ENCODE peak calls at places on chromosomes 13 and 19, in seven cellular contexts. One of them, this sample, is unnamed.

GRCh38 chr13:46905249-46905648 is 8.4 kb upstream of the HTR2A start:
- DNase-seq in breast epithelium: no peak
- DNase-seq in stomach: no peak
- DNase-seq in heart left ventricle: no peak
- DNase-seq in ascending aorta: no peak
- DNase-seq in fibroblast of lung: no peak
- DNase-seq in IMR-90: peak; percentile 26
- DNase-seq in this sample: no peak

GRCh38 chr13:62085832-62086231 is 670.2 kb upstream of the PCDH20 start:
- DNase-seq in breast epithelium: no peak
- DNase-seq in stomach: no peak
- DNase-seq in heart left ventricle: no peak
- DNase-seq in ascending aorta: no peak
- DNase-seq in fibroblast of lung: no peak
- DNase-seq in IMR-90: no peak
- DNase-seq in this sample: no peak

GRCh38 chr13:22196777-22197176 is 525.9 kb downstream of the FGF9 start:
- DNase-seq in breast epithelium: no peak
- DNase-seq in stomach: no peak
- DNase-seq in heart left ventricle: no peak
- DNase-seq in ascending aorta: no peak
- DNase-seq in fibroblast of lung: no peak
- DNase-seq in IMR-90: no peak
- DNase-seq in this sample: no peak

GRCh38 chr13:110108348-110109139 is 198.4 kb downstream of the COL4A1 start:
- DNase-seq in breast epithelium: peak; percentile 74
- DNase-seq in stomach: peak; percentile 76
- DNase-seq in heart left ventricle: peak; percentile 78
- DNase-seq in ascending aorta: peak; percentile 88
- DNase-seq in fibroblast of lung: peak; percentile 86
- DNase-seq in IMR-90: peak; percentile 88
- DNase-seq in this sample: peak; percentile 73

GRCh38 chr13:94952787-94953186 is 240.4 kb upstream of the SOX21 start:
- DNase-seq in breast epithelium: no peak
- DNase-seq in stomach: no peak
- DNase-seq in heart left ventricle: no peak
- DNase-seq in ascending aorta: no peak
- DNase-seq in fibroblast of lung: no peak
- DNase-seq in IMR-90: no peak
- DNase-seq in this sample: no peak

GRCh38 chr19:44737238-44738160 is 11.0 kb upstream of the BCL3 start:
- DNase-seq in breast epithelium: no peak
- DNase-seq in stomach: no peak
- DNase-seq in heart left ventricle: no peak
- DNase-seq in ascending aorta: peak; percentile 60
- DNase-seq in fibroblast of lung: peak; percentile 84
- DNase-seq in IMR-90: peak; percentile 55
- DNase-seq in this sample: no peak

GRCh38 chr19:1255186-1256161 is 7.1 kb downstream of the MIDN start:
- DNase-seq in breast epithelium: no peak
- DNase-seq in stomach: no peak
- DNase-seq in heart left ventricle: no peak
- DNase-seq in ascending aorta: no peak
- DNase-seq in fibroblast of lung: no peak
- DNase-seq in IMR-90: no peak
- DNase-seq in this sample: no peak

GRCh38 chr19:1065606-1066109 is 1.3 kb upstream of the ARHGAP45 start:
- DNase-seq in breast epithelium: no peak
- DNase-seq in stomach: no peak
- DNase-seq in heart left ventricle: no peak
- DNase-seq in ascending aorta: no peak
- DNase-seq in fibroblast of lung: no peak
- DNase-seq in IMR-90: no peak
- DNase-seq in this sample: no peak

GRCh38 chr19:17333611-17334413 is 843 bp downstream of the ANO8 start:
- DNase-seq in breast epithelium: no peak
- DNase-seq in stomach: peak; percentile 64
- DNase-seq in heart left ventricle: no peak
- DNase-seq in ascending aorta: no peak
- DNase-seq in fibroblast of lung: peak; percentile 85
- DNase-seq in IMR-90: peak; percentile 80
- DNase-seq in this sample: peak; percentile 33

GRCh38 chr19:6737873-6738725 is 719 bp upstream of the GPR108 start:
- DNase-seq in breast epithelium: peak; percentile 82
- DNase-seq in stomach: peak; percentile 99
- DNase-seq in heart left ventricle: peak; percentile 82
- DNase-seq in ascending aorta: peak; percentile 87
- DNase-seq in fibroblast of lung: peak; percentile 76
- DNase-seq in IMR-90: peak; percentile 80
- DNase-seq in this sample: peak; percentile 51
- H3K4me3 ChIP-seq in breast epithelium: peak overlapping the region; percentile 26
- H3K4me3 ChIP-seq in stomach: peak overlapping the region; percentile 82
- H3K4me3 ChIP-seq in heart left ventricle: peak overlapping the region; percentile 13
- H3K4me3 ChIP-seq in ascending aorta: peak overlapping the region; percentile 56
- H3K4me3 ChIP-seq in fibroblast of lung: no peak overlapping the region
- H3K4me3 ChIP-seq in IMR-90: no peak overlapping the region
- H3K4me3 ChIP-seq in this sample: no peak overlapping the region

GRCh38 chr19:2610637-2611482 is 91.6 kb downstream of the GNG7 start:
- DNase-seq in breast epithelium: peak; percentile 89
- DNase-seq in stomach: peak; percentile 96
- DNase-seq in heart left ventricle: peak; percentile 92
- DNase-seq in ascending aorta: peak; percentile 97
- DNase-seq in fibroblast of lung: peak; percentile 96
- DNase-seq in IMR-90: peak; percentile 94
- DNase-seq in this sample: peak; percentile 86
- H3K27ac ChIP-seq in breast epithelium: peak overlapping the region; percentile 88
- H3K27ac ChIP-seq in stomach: peak overlapping the region; percentile 92
- H3K27ac ChIP-seq in heart left ventricle: peak overlapping the region; percentile 82
- H3K27ac ChIP-seq in ascending aorta: peak overlapping the region; percentile 92
- H3K27ac ChIP-seq in fibroblast of lung: no peak overlapping the region
- H3K27ac ChIP-seq in IMR-90: peak overlapping the region; percentile 8
- H3K27ac ChIP-seq in this sample: no peak overlapping the region

GRCh38 chr13:57123660-57124059 is 17.1 kb upstream of the PRR20A start:
- DNase-seq in breast epithelium: no peak
- DNase-seq in stomach: no peak
- DNase-seq in heart left ventricle: peak; percentile 71
- DNase-seq in ascending aorta: peak; percentile 81
- DNase-seq in fibroblast of lung: peak; percentile 3
- DNase-seq in IMR-90: no peak
- DNase-seq in this sample: no peak

GRCh38 chr13:57128909-57129308 is 11.8 kb upstream of the PRR20A start:
- DNase-seq in breast epithelium: no peak
- DNase-seq in stomach: no peak
- DNase-seq in heart left ventricle: no peak
- DNase-seq in ascending aorta: no peak
- DNase-seq in fibroblast of lung: no peak
- DNase-seq in IMR-90: no peak
- DNase-seq in this sample: no peak
- TF ChIP-seq CTCF in breast epithelium: no peak
- TF ChIP-seq CTCF in stomach: no peak
- TF ChIP-seq CTCF in heart left ventricle: no peak
- TF ChIP-seq CTCF in ascending aorta: no peak
- TF ChIP-seq CTCF in fibroblast of lung: no peak
- TF ChIP-seq CTCF in IMR-90: no peak
- TF ChIP-seq CTCF in this sample: no peak

DNA sequence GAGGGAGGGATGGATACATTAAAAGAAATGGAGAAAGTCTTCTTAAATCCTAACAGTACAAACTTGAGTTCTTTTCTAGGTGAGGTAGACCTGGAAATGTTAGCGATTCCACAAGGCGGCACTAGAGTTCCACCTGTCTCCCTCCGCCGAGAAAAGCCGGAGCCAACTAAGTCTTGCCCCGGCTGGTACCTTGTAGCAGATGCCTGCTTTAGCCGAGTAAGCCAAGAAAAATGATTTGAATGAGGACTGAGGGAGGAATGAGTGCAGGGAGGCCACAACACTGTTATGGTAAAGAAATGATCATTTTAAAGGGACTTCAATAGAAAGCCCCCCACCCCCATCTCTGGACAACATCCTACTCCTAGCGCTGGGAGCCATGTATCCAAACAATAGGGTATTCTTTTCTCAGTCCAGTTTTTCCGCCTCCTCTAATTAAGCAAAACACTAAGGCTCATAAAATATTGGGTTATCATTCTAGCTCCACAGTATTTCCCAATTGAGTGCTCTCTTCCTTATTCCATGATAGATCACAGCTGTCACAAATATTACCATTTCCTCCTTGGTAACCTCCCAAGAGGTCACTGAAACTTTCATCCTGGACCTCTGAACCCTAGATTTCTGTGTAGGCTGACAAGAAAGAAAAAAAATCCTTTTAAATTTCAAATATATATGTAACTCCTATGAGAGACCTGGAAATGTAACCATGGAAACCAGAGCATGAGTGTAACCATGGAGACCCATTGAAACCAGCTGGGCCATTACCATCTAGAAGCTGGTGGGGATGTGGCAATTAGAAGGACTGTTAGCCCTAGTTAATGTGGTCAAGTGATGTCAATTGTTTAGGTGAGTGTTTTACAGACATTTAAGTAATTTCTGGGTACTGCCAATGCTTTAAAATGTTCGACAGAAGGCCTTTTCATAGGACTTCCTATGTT is 58.3 kb downstream of the GPALPP1 start:
- DNase-seq in breast epithelium: peak; percentile 73
- DNase-seq in stomach: peak; percentile 80
- DNase-seq in heart left ventricle: peak; percentile 73
- DNase-seq in ascending aorta: peak; percentile 79
- DNase-seq in fibroblast of lung: peak; percentile 75
- DNase-seq in IMR-90: peak; percentile 86
- DNase-seq in this sample: peak; percentile 74
- H3K4me3 ChIP-seq in breast epithelium: peak overlapping the region; percentile 30
- H3K4me3 ChIP-seq in stomach: peak overlapping the region; percentile 47
- H3K4me3 ChIP-seq in heart left ventricle: peak overlapping the region; percentile 50
- H3K4me3 ChIP-seq in ascending aorta: peak overlapping the region; percentile 57
- H3K4me3 ChIP-seq in fibroblast of lung: peak overlapping the region; percentile 40
- H3K4me3 ChIP-seq in IMR-90: peak overlapping the region; percentile 45
- H3K4me3 ChIP-seq in this sample: peak overlapping the region; percentile 57

DNA sequence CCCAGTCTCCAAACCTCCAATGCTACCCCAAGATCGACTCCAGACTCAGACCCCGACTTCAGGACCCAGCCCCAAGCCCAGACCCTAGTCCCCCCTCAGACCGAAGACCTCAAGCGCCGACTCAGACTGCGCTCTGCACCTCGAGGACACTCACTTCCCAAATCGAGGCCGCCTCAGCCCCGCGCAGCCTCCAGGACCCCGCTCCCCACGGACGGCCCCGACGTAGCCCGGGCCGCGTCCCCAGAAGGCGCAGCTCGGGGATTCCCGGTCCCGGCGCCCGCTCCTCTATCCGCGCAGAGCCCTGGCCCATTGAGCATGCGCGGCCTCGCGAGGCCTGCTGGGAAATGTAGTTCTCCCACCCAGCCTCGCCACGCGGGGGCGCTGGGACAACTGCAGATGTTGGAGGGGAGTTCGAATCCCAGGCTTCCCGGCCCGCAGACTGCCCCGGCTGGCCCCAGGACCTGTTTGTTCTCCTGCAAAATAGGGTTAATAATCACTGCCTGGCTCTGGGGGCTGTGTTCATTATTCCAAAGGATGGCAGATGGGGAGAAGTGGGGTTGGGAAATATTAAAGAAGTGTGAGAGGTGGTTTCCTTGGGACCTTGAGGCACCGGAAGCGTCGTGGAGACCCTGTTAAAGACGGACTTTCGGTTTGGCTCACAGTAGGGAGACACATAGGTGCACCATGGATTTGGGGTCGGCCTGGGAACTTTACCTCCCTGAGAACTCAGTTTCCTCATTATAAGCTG is at the start of gene APBA3:
- DNase-seq in breast epithelium: peak; percentile 84
- DNase-seq in stomach: peak; percentile 95
- DNase-seq in heart left ventricle: peak; percentile 92
- DNase-seq in ascending aorta: peak; percentile 95
- DNase-seq in fibroblast of lung: peak; percentile 72
- DNase-seq in IMR-90: peak; percentile 83
- DNase-seq in this sample: peak; percentile 59
- H3K27ac ChIP-seq in breast epithelium: peak within 1 kb of the TSS; percentile 97
- H3K27ac ChIP-seq in stomach: peak within 1 kb of the TSS; percentile 98
- H3K27ac ChIP-seq in heart left ventricle: peak within 1 kb of the TSS; percentile 99
- H3K27ac ChIP-seq in ascending aorta: peak within 1 kb of the TSS; percentile 87
- H3K27ac ChIP-seq in fibroblast of lung: peak within 1 kb of the TSS; percentile 97
- H3K27ac ChIP-seq in IMR-90: peak within 1 kb of the TSS; percentile 97
- H3K27ac ChIP-seq in this sample: peak within 1 kb of the TSS; percentile 98

GRCh38 chr13:72990883-72991282 is 67.9 kb upstream of the KLF5 start:
- DNase-seq in breast epithelium: no peak
- DNase-seq in stomach: no peak
- DNase-seq in heart left ventricle: no peak
- DNase-seq in ascending aorta: no peak
- DNase-seq in fibroblast of lung: no peak
- DNase-seq in IMR-90: peak; percentile 2
- DNase-seq in this sample: no peak
- TF ChIP-seq CTCF in breast epithelium: no peak
- TF ChIP-seq CTCF in stomach: no peak
- TF ChIP-seq CTCF in heart left ventricle: no peak
- TF ChIP-seq CTCF in ascending aorta: no peak
- TF ChIP-seq CTCF in fibroblast of lung: no peak
- TF ChIP-seq CTCF in IMR-90: no peak
- TF ChIP-seq CTCF in this sample: no peak

GRCh38 chr13:73754727-73755292 is 379.4 kb downstream of the KLF12 start:
- DNase-seq in breast epithelium: no peak
- DNase-seq in stomach: no peak
- DNase-seq in heart left ventricle: no peak
- DNase-seq in ascending aorta: no peak
- DNase-seq in fibroblast of lung: peak; percentile 56
- DNase-seq in IMR-90: peak; percentile 70
- DNase-seq in this sample: peak; percentile 32
- H3K4me3 ChIP-seq in breast epithelium: no peak overlapping the region
- H3K4me3 ChIP-seq in stomach: no peak overlapping the region
- H3K4me3 ChIP-seq in heart left ventricle: no peak overlapping the region
- H3K4me3 ChIP-seq in ascending aorta: no peak overlapping the region
- H3K4me3 ChIP-seq in fibroblast of lung: no peak overlapping the region
- H3K4me3 ChIP-seq in IMR-90: no peak overlapping the region
- H3K4me3 ChIP-seq in this sample: no peak overlapping the region

GRCh38 chr13:98976941-98977340 is 923 bp downstream of the DOCK9 start:
- DNase-seq in breast epithelium: no peak
- DNase-seq in stomach: no peak
- DNase-seq in heart left ventricle: no peak
- DNase-seq in ascending aorta: no peak
- DNase-seq in fibroblast of lung: peak; percentile 71
- DNase-seq in IMR-90: peak; percentile 12
- DNase-seq in this sample: no peak
- H3K27ac ChIP-seq in breast epithelium: peak overlapping the region; percentile 80
- H3K27ac ChIP-seq in stomach: no peak overlapping the region
- H3K27ac ChIP-seq in heart left ventricle: peak overlapping the region; percentile 77
- H3K27ac ChIP-seq in ascending aorta: no peak overlapping the region
- H3K27ac ChIP-seq in fibroblast of lung: no peak overlapping the region
- H3K27ac ChIP-seq in IMR-90: no peak overlapping the region
- H3K27ac ChIP-seq in this sample: no peak overlapping the region

GRCh38 chr19:29596885-29597525 is 9.1 kb upstream of the POP4 start:
- DNase-seq in breast epithelium: no peak
- DNase-seq in stomach: no peak
- DNase-seq in heart left ventricle: no peak
- DNase-seq in ascending aorta: peak; percentile 42
- DNase-seq in fibroblast of lung: no peak
- DNase-seq in IMR-90: peak; percentile 40
- DNase-seq in this sample: peak; percentile 8
- TF ChIP-seq CTCF in breast epithelium: no peak
- TF ChIP-seq CTCF in stomach: no peak
- TF ChIP-seq CTCF in heart left ventricle: no peak
- TF ChIP-seq CTCF in ascending aorta: no peak
- TF ChIP-seq CTCF in fibroblast of lung: no peak
- TF ChIP-seq CTCF in IMR-90: peak; percentile 47
- TF ChIP-seq CTCF in this sample: peak; percentile 27

This sample was measured in AG04450.